ENCODE peak calls at places on chromosomes 13 and 19, in six cellular contexts. O, M, D, A, E and S are unnamed samples.

GRCh38 chr19:1093330-1093729 is 1.8 kb downstream of the POLR2E start:
- DNase-seq in E (no peak), M (no peak), A (no peak), O (no peak), D (no peak), S (no peak)

GRCh38 chr19:1361601-1362384 is 21.9 kb upstream of the NDUFS7 start:
- DNase-seq in E (no peak), D (no peak), O (peak; percentile 59), A (peak; percentile 74), M (no peak), S (no peak)

GRCh38 chr19:2003901-2004300 is 11.6 kb downstream of the BTBD2 start:
- DNase-seq in D (no peak), E (no peak), O (no peak), A (no peak), M (no peak), S (no peak)

GRCh38 chr13:48242677-48243076 is 9.7 kb downstream of the ITM2B start:
- DNase-seq in E (no peak), D (no peak), M (no peak), A (no peak), O (no peak), S (no peak)

GRCh38 chr13:98175823-98176222 is 1.2 kb downstream of the RNF113B start:
- DNase-seq in E (no peak), M (no peak), O (peak; percentile 55), A (no peak), D (no peak), S (no peak)

GRCh38 chr13:101569807-101570206 is 117.3 kb downstream of the ITGBL1 start:
- DNase-seq in M (no peak), O (no peak), E (no peak), A (no peak), D (no peak), S (no peak)

GRCh38 chr19:10219678-10220077 is 11.5 kb downstream of the S1PR2 start:
- DNase-seq in E (peak; percentile 49), O (peak; percentile 38), D (peak; percentile 42), A (peak; percentile 52), M (no peak), S (no peak)

GRCh38 chr13:109366521-109366920 is 419.9 kb downstream of the IRS2 start:
- DNase-seq in E (no peak), D (no peak), O (no peak), A (no peak), M (no peak), S (no peak)

GRCh38 chr13:46184277-46184699 is 2.3 kb upstream of the LCP1 start:
- DNase-seq in M (peak; percentile 22), O (peak; percentile 23), D (peak; percentile 27), E (no peak), A (peak; percentile 6), S (no peak)

GRCh38 chr13:100815476-100816046 is 141.0 kb upstream of the TMTC4 start:
- DNase-seq in E (peak; percentile 37), O (peak; percentile 5), A (no peak), M (no peak), D (no peak), S (no peak)

GRCh38 chr19:5718032-5718578 is 1.8 kb downstream of the LONP1 start:
- DNase-seq in D (no peak), M (no peak), E (peak; percentile 38), O (peak; percentile 51), A (no peak), S (no peak)

GRCh38 chr13:50580684-50581305 is 262.7 kb downstream of the DLEU7 start:
- DNase-seq in O (peak; percentile 62), D (no peak), A (peak; percentile 88), M (no peak), E (no peak), S (no peak)

GRCh38 chr19:14102756-14103155 is 12.2 kb upstream of the SAMD1 start:
- DNase-seq in A (no peak), D (no peak), M (no peak), E (no peak), O (no peak), S (no peak)

GRCh38 chr13:110421696-110422395 is 114.8 kb downstream of the COL4A2 start:
- DNase-seq in A (peak; percentile 68), O (peak; percentile 99), D (no peak), E (no peak), M (no peak), S (no peak)

GRCh38 chr13:39037410-39037879 is 444 bp downstream of the PROSER1 start:
- DNase-seq in A (no peak), O (peak; percentile 10), M (no peak), D (no peak), E (no peak), S (no peak)

GRCh38 chr19:47511128-47511517 is 3.7 kb downstream of the NAPA start:
- DNase-seq in D (no peak), E (no peak), A (peak; percentile 63), M (peak; percentile 63), O (peak; percentile 60), S (no peak)

GRCh38 chr19:16661480-16662034 is 618 bp downstream of the TMEM38A start:
- DNase-seq in M (peak; percentile 71), O (no peak), E (no peak), A (no peak), D (peak; percentile 24), S (no peak)

GRCh38 chr13:24713022-24713421 is 32.8 kb downstream of the ATP12A start:
- DNase-seq in A (peak; percentile 10), D (no peak), E (no peak), M (peak; percentile 45), O (no peak), S (no peak)

GRCh38 chr19:17025361-17025760 is 1.2 kb downstream of the CPAMD8 start:
- DNase-seq in E (no peak), O (no peak), M (no peak), D (no peak), A (no peak), S (no peak)

GRCh38 chr19:49911381-49912145 is 14.9 kb upstream of the IL4I1 start:
- DNase-seq in M (no peak), O (peak; percentile 32), D (no peak), A (no peak), E (no peak), S (no peak)

GRCh38 chr19:3984908-3985642 is at the start of gene EEF2:
- DNase-seq in M (peak; percentile 90), A (peak; percentile 95), O (peak; percentile 89), D (peak; percentile 96), E (peak; percentile 79), S (peak; percentile 98)

GRCh38 chr19:3984584-3984907 is 717 bp downstream of the EEF2 start:
- DNase-seq in A (no peak), O (no peak), M (no peak), D (no peak), E (no peak), S (no peak)

GRCh38 chr19:3985643-3986259 is 488 bp upstream of the EEF2 start:
- DNase-seq in O (no peak), E (no peak), M (no peak), A (no peak), D (no peak), S (no peak)

GRCh38 chr19:3987619-3988371 is 2.5 kb upstream of the EEF2 start:
- DNase-seq in E (peak; percentile 64), D (peak; percentile 94), A (peak; percentile 88), O (peak; percentile 84), M (peak; percentile 90), S (peak; percentile 80)

DNA sequence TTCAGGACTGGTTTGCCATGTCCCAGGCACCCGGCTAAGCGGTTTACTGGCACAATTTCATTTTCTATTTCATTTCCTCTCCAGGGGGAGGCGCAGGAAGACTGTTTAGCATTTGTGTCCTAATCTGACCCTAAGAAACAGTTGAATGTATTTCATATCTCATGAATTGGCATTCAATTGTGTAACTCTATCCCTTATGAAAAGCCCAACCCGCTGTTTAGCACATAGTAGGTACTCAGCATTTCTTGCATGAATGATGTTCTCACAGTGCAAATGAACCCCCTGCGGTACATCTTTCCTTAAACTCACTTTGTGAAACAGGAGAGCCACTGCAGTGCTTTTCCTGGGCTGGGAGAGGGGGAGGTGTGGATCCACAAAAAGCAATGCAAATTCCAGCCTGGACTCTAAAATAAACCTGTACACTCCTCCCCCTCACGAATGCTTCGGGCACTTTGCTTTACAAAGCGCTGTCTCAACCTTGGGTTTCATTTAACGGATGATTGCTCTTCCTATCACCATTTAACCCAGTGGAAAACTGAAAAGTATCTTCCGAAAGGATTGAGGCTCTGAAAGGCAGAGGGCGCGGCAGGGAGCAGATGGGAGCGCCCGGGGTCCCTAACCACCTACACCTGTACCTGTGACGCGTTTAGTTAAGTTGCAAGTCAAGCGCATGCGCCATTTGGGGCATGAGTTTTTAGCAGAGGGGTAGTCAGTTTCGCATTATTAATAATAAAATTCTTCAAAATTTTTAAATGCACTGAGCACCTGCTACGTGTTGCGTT is 1.2 kb upstream of the EEF2 start:
- DNase-seq in E (peak; percentile 65), D (peak; percentile 85), A (peak; percentile 88), M (no peak), O (peak; percentile 85), S (peak; percentile 24)
- TF ChIP-seq CTCF in E (peak; percentile 48), D (peak; percentile 69), A (peak; percentile 46), M (peak; percentile 71), O (peak; percentile 61), S (peak; percentile 73)

DNA sequence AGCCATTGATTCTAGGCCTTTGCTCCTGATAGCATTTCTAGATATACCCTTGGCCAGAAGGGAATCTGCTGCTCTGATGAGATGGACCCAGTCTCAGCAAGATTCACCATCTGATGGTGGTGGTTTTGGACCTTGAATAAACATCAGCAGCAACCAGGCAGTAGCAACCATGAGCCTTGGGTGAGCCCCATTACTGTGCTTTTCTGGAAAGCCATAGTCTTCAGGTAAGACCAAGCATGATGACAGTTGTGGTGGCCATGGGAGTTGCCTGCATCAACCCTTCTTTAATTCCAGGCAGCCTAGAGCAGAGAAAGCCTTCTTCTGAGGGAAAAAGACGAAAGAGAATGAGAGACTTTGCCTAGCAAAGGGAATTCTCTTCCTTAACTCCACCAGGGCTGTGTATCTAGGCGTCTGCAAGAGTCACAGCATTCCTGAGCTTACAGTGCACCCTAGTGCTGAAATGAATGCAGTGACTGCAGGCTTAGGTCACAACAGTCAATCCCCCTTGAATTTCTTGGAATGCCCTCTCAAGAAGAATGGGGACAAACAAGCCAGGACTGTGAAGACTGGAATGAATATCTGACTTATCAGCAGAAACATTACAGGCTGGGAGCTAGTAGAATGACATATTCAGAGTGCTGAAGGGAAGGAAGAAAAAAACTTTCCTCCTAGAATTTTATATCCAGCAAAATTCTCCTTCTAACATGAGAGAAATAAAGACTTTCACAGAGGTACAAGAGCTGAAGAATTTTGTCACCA is 942.4 kb upstream of the PCDH20 start:
- DNase-seq in O (peak; percentile 0), A (peak; percentile 61), E (no peak), M (no peak), D (peak; percentile 60), S (no peak)
- TF ChIP-seq CTCF in O (no peak), A (peak; percentile 7), E (peak; percentile 55), M (no peak), D (peak; percentile 62), S (peak; percentile 82)

GRCh38 chr13:92143766-92144165 is 745.3 kb downstream of the GPC5 start:
- DNase-seq in A (no peak), M (no peak), D (no peak), O (no peak), E (no peak), S (no peak)
- TF ChIP-seq CTCF in A (no peak), M (no peak), D (no peak), O (no peak), E (no peak), S (peak; percentile 24)

DNA sequence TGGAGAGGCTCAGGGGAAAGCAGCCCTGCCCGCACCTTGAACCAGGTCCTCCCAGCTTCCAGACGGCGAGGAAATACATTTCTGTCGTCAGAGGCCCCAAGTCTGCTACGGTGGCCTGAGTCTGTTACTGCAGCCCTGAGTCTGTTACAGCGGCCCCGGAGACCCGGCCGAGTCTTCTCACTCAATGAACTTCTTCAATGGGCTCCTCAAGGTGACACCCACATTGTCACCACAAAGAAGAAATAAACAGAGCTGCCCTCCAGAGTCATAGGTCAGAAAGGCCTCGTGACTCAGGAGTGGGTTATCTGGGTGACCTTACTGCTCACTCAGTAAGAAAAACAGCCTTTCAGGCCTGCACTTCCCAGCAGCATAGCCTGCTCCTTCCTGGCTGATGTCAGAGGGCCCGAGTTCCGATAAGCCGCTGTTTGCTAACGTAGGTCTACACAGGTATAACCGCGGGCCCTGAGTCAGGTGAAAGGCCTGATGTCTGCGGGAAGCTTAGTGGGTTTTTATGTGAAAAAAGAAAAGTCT is 66.9 kb upstream of the TM9SF2 start:
- DNase-seq in D (peak; percentile 33), E (no peak), A (no peak), M (no peak), O (no peak), S (no peak)
- TF ChIP-seq CTCF in D (no peak), E (no peak), A (no peak), M (no peak), O (no peak), S (no peak)